ENCODE peak calls at places on chromosomes 2 and 18, in five cellular contexts. One of them, this sample, is unnamed.

GRCh38 chr2:44918095-44918775 is 23.3 kb upstream of the SIX3 start:
- DNase-seq in stomach: no peak
- DNase-seq in cardiac fibroblast: no peak
- DNase-seq in neural crest cell: no peak
- DNase-seq in fibroblast of mammary gland: peak
- DNase-seq in this sample: no peak

GRCh38 chr18:70368903-70369302 is 80.1 kb downstream of the SOCS6 start:
- DNase-seq in stomach: no peak
- DNase-seq in cardiac fibroblast: peak
- DNase-seq in neural crest cell: no peak
- DNase-seq in fibroblast of mammary gland: peak
- DNase-seq in this sample: no peak

GRCh38 chr2:241047253-241048010 is 49.0 kb downstream of the SNED1 start:
- DNase-seq in stomach: no peak
- DNase-seq in cardiac fibroblast: no peak
- DNase-seq in neural crest cell: no peak
- DNase-seq in fibroblast of mammary gland: no peak
- DNase-seq in this sample: peak

GRCh38 chr18:11667578-11667977 is 21.5 kb upstream of the GNAL start:
- DNase-seq in stomach: no peak
- DNase-seq in cardiac fibroblast: no peak
- DNase-seq in neural crest cell: no peak
- DNase-seq in fibroblast of mammary gland: no peak
- DNase-seq in this sample: peak

GRCh38 chr2:121825003-121825950 is 69.8 kb downstream of the TSN start:
- DNase-seq in stomach: no peak
- DNase-seq in cardiac fibroblast: no peak
- DNase-seq in neural crest cell: no peak
- DNase-seq in fibroblast of mammary gland: no peak
- DNase-seq in this sample: no peak

GRCh38 chr2:234091883-234092282 is 41.4 kb downstream of the SPP2 start:
- DNase-seq in stomach: no peak
- DNase-seq in cardiac fibroblast: no peak
- DNase-seq in neural crest cell: no peak
- DNase-seq in fibroblast of mammary gland: no peak
- DNase-seq in this sample: no peak

GRCh38 chr2:41914936-41915335 is 132.9 kb upstream of the PKDCC start:
- DNase-seq in stomach: no peak
- DNase-seq in cardiac fibroblast: no peak
- DNase-seq in neural crest cell: no peak
- DNase-seq in fibroblast of mammary gland: peak
- DNase-seq in this sample: no peak

GRCh38 chr2:96209011-96209728 is 543 bp upstream of the STARD7 start:
- DNase-seq in stomach: no peak
- DNase-seq in cardiac fibroblast: no peak
- DNase-seq in neural crest cell: no peak
- DNase-seq in fibroblast of mammary gland: no peak
- DNase-seq in this sample: no peak

GRCh38 chr2:54752439-54752838 is 29.0 kb downstream of the EML6 start:
- DNase-seq in stomach: no peak
- DNase-seq in cardiac fibroblast: no peak
- DNase-seq in neural crest cell: no peak
- DNase-seq in fibroblast of mammary gland: no peak
- DNase-seq in this sample: no peak

GRCh38 chr18:52435301-52435700 is 95.3 kb downstream of the DCC start:
- DNase-seq in stomach: no peak
- DNase-seq in cardiac fibroblast: no peak
- DNase-seq in neural crest cell: no peak
- DNase-seq in fibroblast of mammary gland: no peak
- DNase-seq in this sample: no peak

GRCh38 chr18:23689616-23690504 is 607 bp downstream of the LAMA3 start:
- DNase-seq in stomach: peak
- DNase-seq in cardiac fibroblast: no peak
- DNase-seq in neural crest cell: peak
- DNase-seq in fibroblast of mammary gland: no peak
- DNase-seq in this sample: peak

GRCh38 chr18:23871410-23871809 is 143.1 kb upstream of the TTC39C start:
- DNase-seq in stomach: peak
- DNase-seq in cardiac fibroblast: peak
- DNase-seq in neural crest cell: no peak
- DNase-seq in fibroblast of mammary gland: no peak
- DNase-seq in this sample: no peak

GRCh38 chr2:170518911-170519310 is 196.2 kb upstream of the SP5 start:
- DNase-seq in stomach: no peak
- DNase-seq in cardiac fibroblast: no peak
- DNase-seq in neural crest cell: no peak
- DNase-seq in fibroblast of mammary gland: no peak
- DNase-seq in this sample: no peak

GRCh38 chr2:170524828-170525565 is 190.1 kb upstream of the SP5 start:
- DNase-seq in stomach: no peak
- DNase-seq in cardiac fibroblast: no peak
- DNase-seq in neural crest cell: no peak
- DNase-seq in fibroblast of mammary gland: peak
- DNase-seq in this sample: no peak

GRCh38 chr2:170521299-170521698 is 193.8 kb upstream of the SP5 start:
- DNase-seq in stomach: no peak
- DNase-seq in cardiac fibroblast: no peak
- DNase-seq in neural crest cell: no peak
- DNase-seq in fibroblast of mammary gland: no peak
- DNase-seq in this sample: no peak

GRCh38 chr2:170525566-170525900 is 189.6 kb upstream of the SP5 start:
- DNase-seq in stomach: peak
- DNase-seq in cardiac fibroblast: peak
- DNase-seq in neural crest cell: no peak
- DNase-seq in fibroblast of mammary gland: peak
- DNase-seq in this sample: peak

GRCh38 chr2:170523506-170523905 is 191.6 kb upstream of the SP5 start:
- DNase-seq in stomach: no peak
- DNase-seq in cardiac fibroblast: no peak
- DNase-seq in neural crest cell: no peak
- DNase-seq in fibroblast of mammary gland: no peak
- DNase-seq in this sample: no peak
- TF ChIP-seq CTCF in stomach: no peak
- TF ChIP-seq CTCF in cardiac fibroblast: no peak
- TF ChIP-seq CTCF in neural crest cell: no peak
- TF ChIP-seq CTCF in fibroblast of mammary gland: no peak
- TF ChIP-seq CTCF in this sample: no peak

GRCh38 chr2:182980115-182980514 is 58.1 kb downstream of the NCKAP1 start:
- DNase-seq in stomach: no peak
- DNase-seq in cardiac fibroblast: peak
- DNase-seq in neural crest cell: no peak
- DNase-seq in fibroblast of mammary gland: peak
- DNase-seq in this sample: no peak
- TF ChIP-seq CTCF in stomach: peak
- TF ChIP-seq CTCF in cardiac fibroblast: peak
- TF ChIP-seq CTCF in neural crest cell: peak
- TF ChIP-seq CTCF in fibroblast of mammary gland: peak
- TF ChIP-seq CTCF in this sample: peak

GRCh38 chr2:99819766-99820165 is 322.6 kb downstream of the AFF3 start:
- DNase-seq in stomach: no peak
- DNase-seq in cardiac fibroblast: no peak
- DNase-seq in neural crest cell: no peak
- DNase-seq in fibroblast of mammary gland: peak
- DNase-seq in this sample: no peak
- TF ChIP-seq CTCF in stomach: no peak
- TF ChIP-seq CTCF in cardiac fibroblast: peak
- TF ChIP-seq CTCF in neural crest cell: no peak
- TF ChIP-seq CTCF in fibroblast of mammary gland: peak
- TF ChIP-seq CTCF in this sample: no peak

GRCh38 chr2:212595036-212595654 is 56.5 kb upstream of the ERBB4 start:
- DNase-seq in stomach: no peak
- DNase-seq in cardiac fibroblast: peak
- DNase-seq in neural crest cell: no peak
- DNase-seq in fibroblast of mammary gland: peak
- DNase-seq in this sample: no peak
- TF ChIP-seq CTCF in stomach: no peak
- TF ChIP-seq CTCF in cardiac fibroblast: peak
- TF ChIP-seq CTCF in neural crest cell: peak
- TF ChIP-seq CTCF in fibroblast of mammary gland: peak
- TF ChIP-seq CTCF in this sample: peak